ENCODE peak calls at places on chromosome 1, in six cellular contexts. V is esophagus squamous epithelium, O is AG10803, R is cardiac fibroblast, G is HCT116, J is BJ. Q is an unnamed sample.

GRCh38 chr1:7565099-7565750 is 205.9 kb upstream of the VAMP3 start:
- DNase-seq in V (no peak), O (no peak), R (no peak), G (no peak), J (no peak), Q (no peak)

GRCh38 chr1:25918615-25919014 is 12.4 kb upstream of the STMN1 start:
- DNase-seq in V (no peak), O (no peak), R (no peak), G (no peak), J (no peak), Q (no peak)

GRCh38 chr1:82978461-82979324 is 1020.2 kb downstream of the TTLL7 start:
- DNase-seq in V (no peak), O (no peak), R (no peak), G (no peak), J (no peak), Q (peak)

GRCh38 chr1:5865056-5865455 is 127.2 kb downstream of the NPHP4 start:
- DNase-seq in V (no peak), O (no peak), R (no peak), G (no peak), J (no peak), Q (no peak)

GRCh38 chr1:230083053-230083452 is 16.0 kb downstream of the GALNT2 start:
- DNase-seq in V (no peak), O (no peak), R (no peak), G (no peak), J (no peak), Q (no peak)

GRCh38 chr1:167270230-167270817 is 49.6 kb downstream of the POU2F1 start:
- DNase-seq in V (no peak), O (no peak), R (no peak), G (no peak), J (no peak), Q (no peak)

GRCh38 chr1:89604414-89604735 is 28.5 kb upstream of the LRRC8C start:
- DNase-seq in V (no peak), O (no peak), R (no peak), G (no peak), J (no peak), Q (no peak)

GRCh38 chr1:235052067-235053008 is 76.3 kb downstream of the TOMM20 start:
- DNase-seq in V (no peak), O (peak), R (peak), G (no peak), J (no peak), Q (no peak)

GRCh38 chr1:10958614-10959013 is 53.8 kb upstream of the TARDBP start:
- DNase-seq in V (no peak), O (no peak), R (no peak), G (no peak), J (no peak), Q (no peak)

GRCh38 chr1:67760030-67760821 is 73.0 kb downstream of the GNG12 start:
- DNase-seq in V (no peak), O (peak), R (peak), G (peak), J (no peak), Q (no peak)

GRCh38 chr1:176849281-176849680 is 315.2 kb downstream of the ASTN1 start:
- DNase-seq in V (no peak), O (no peak), R (no peak), G (no peak), J (no peak), Q (no peak)

GRCh38 chr1:172394167-172394751 is 26.2 kb upstream of the C1orf105 start:
- DNase-seq in V (no peak), O (peak), R (no peak), G (no peak), J (no peak), Q (no peak)

GRCh38 chr1:161816201-161816600 is 50.1 kb downstream of the ATF6 start:
- DNase-seq in V (no peak), O (peak), R (peak), G (no peak), J (peak), Q (no peak)

GRCh38 chr1:165129568-165130164 is 226.8 kb downstream of the LMX1A start:
- DNase-seq in V (no peak), O (peak), R (peak), G (peak), J (no peak), Q (peak)
- TF ChIP-seq CTCF in V (peak), O (peak), R (peak), G (peak), J (peak), Q (peak)

GRCh38 chr1:1598720-1599029 is 1.3 kb downstream of the FNDC10 start:
- DNase-seq in V (no peak), O (no peak), R (no peak), G (no peak), J (no peak), Q (no peak)

GRCh38 chr1:1600861-1601563 is 1.1 kb upstream of the FNDC10 start:
- DNase-seq in V (no peak), O (no peak), R (no peak), G (no peak), J (no peak), Q (no peak)

GRCh38 chr1:1599919-1600860 is at the start of gene FNDC10:
- DNase-seq in V (no peak), O (no peak), R (no peak), G (no peak), J (no peak), Q (no peak)

GRCh38 chr1:1598051-1598719 is 1.8 kb downstream of the FNDC10 start:
- DNase-seq in V (no peak), O (no peak), R (no peak), G (no peak), J (no peak), Q (no peak)

DNA sequence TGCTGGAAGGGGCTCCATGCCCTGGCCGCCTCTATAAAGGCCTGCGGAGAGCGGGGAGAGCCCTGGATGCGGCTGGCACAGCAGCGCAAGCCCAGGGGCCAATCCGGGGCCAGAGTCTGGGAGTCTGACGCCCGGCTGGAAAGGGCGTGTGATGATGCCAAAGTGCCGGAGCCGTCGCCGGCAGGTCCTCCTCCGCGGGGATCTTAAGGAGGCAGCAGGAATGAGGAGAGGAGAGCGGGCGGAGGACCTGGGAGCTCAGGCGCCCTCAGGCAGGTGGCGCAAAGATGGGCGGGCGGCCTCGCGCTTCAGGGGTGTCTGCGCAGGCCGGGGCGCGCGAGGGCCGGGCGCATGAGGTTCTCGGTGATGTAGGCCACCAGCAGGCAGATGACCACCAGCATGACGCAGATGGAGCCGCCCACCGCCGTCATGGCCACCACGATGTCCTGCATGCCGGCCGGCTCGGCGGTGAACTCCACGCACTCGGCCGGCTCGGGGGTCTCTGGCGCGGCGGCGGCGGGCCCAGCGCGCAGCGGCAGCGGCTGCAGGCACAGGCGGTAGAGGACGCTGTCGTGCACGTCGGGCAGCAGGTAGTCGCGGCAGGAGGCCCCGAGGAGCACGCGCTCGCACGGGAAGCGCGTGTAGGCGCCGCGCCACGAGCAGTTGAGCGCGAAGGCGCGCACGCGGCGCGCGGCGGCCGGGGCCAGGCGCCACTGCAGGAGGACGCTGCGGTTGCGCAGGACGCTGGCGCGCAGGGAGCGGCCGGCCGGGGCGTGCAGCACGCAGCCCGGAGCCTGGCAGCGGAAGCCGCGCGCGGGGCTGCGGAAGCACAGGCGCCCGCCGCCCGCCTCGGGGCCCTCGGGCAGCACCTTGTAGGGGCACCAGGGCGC is 662 bp downstream of the FNDC10 start:
- DNase-seq in V (no peak), O (peak), R (peak), G (no peak), J (no peak), Q (no peak)
- H3K4me3 ChIP-seq in V (peak), O (peak), R (no peak), G (no peak), J (peak), Q (no peak)

DNA sequence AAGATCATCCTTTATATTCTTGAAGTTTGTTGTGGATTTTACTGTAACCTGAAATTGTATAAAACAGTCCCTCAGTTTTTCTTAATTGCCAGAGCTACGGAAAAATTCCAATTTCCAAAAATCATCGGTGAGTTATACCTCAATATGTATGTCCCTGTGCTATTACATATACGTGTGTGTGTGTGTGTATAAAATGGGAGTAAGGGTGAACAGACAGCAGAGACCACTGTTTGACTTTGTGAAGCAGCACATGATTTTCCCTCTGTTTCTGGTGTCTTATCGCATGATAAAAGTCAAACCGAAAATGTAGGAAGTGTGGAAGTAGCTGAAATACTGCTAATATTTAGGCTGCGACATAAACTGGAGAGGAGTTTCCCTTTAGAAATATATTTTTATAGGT is 1.2 kb downstream of the OR2T1 start:
- DNase-seq in V (peak), O (peak), R (peak), G (peak), J (no peak), Q (no peak)
- TF ChIP-seq CTCF in V (no peak), O (no peak), R (no peak), G (no peak), J (no peak), Q (no peak)

GRCh38 chr1:171313319-171313834 is 606 bp upstream of the FMO4 start:
- DNase-seq in V (no peak), O (no peak), R (no peak), G (no peak), J (no peak), Q (no peak)
- H3K4me3 ChIP-seq in V (no peak), O (no peak), R (no peak), G (no peak), J (no peak), Q (peak)

DNA sequence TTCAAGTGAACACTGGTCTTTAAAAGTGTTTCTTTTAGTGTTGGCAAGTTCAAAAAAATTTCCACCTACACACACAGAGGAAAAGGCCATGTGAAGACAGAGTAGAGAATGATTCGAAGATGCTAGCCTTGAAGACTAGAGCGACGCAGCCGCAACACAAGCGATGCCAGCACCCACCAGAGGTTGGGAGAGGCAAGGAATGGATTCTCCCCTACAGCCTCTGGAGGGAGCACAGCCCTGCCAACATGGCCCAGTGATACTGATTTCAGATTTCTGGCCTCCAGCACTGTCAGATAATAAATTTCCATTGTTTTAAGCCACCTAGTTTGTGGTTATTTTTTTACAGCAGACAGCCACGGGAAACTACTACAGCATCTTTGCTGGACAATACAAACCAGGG is 6.9 kb upstream of the ADAR start:
- DNase-seq in V (no peak), O (no peak), R (peak), G (no peak), J (no peak), Q (no peak)
- TF ChIP-seq CTCF in V (no peak), O (peak), R (no peak), G (no peak), J (no peak), Q (no peak)

GRCh38 chr1:29125237-29125641 is 1.5 kb upstream of the TMEM200B start:
- DNase-seq in V (no peak), O (no peak), R (no peak), G (no peak), J (no peak), Q (no peak)
- H3K4me3 ChIP-seq in V (peak), O (peak), R (peak), G (no peak), J (peak), Q (peak)

GRCh38 chr1:189678779-189679178 is 798.9 kb downstream of the BRINP3 start:
- DNase-seq in V (no peak), O (no peak), R (peak), G (no peak), J (no peak), Q (no peak)
- TF ChIP-seq CTCF in V (peak), O (no peak), R (no peak), G (no peak), J (no peak), Q (peak)

Q was measured in retinal pigment epithelial cell.